ENCODE peak calls at places on chromosomes 13 and 19, in four cellular contexts. S is H1, B is GM12878, W is HepG2. X is an unnamed sample.

GRCh38 chr19:48510421-48511268 is 990 bp downstream of the LMTK3 start:
- DNase-seq in S (peak), B (no peak), W (no peak), X (peak)

GRCh38 chr19:35757231-35757748 is 461 bp upstream of the HSPB6 start:
- DNase-seq in S (no peak), B (no peak), W (peak), X (peak)

GRCh38 chr13:36431204-36432105 is 840 bp upstream of the CCNA1 start:
- DNase-seq in S (no peak), B (no peak), W (no peak), X (no peak)

GRCh38 chr13:21672811-21673591 is 2.1 kb downstream of the FGF9 start:
- DNase-seq in S (no peak), B (no peak), W (no peak), X (no peak)

GRCh38 chr13:74774252-74774651 is 640.0 kb upstream of the KLF12 start:
- DNase-seq in S (no peak), B (no peak), W (no peak), X (no peak)

GRCh38 chr13:28607187-28607955 is 51.6 kb upstream of the POMP start:
- DNase-seq in S (no peak), B (peak), W (no peak), X (no peak)

GRCh38 chr19:10230904-10231623 is at the start of gene S1PR2:
- DNase-seq in S (peak), B (no peak), W (peak), X (peak)

GRCh38 chr13:106133025-106133424 is 402.4 kb downstream of the EFNB2 start:
- DNase-seq in S (no peak), B (no peak), W (no peak), X (no peak)

GRCh38 chr19:3289971-3290569 is 65.6 kb downstream of the CELF5 start:
- DNase-seq in S (no peak), B (no peak), W (no peak), X (no peak)

GRCh38 chr13:76813874-76814273 is 72.3 kb downstream of the KCTD12 start:
- DNase-seq in S (no peak), B (no peak), W (peak), X (no peak)

GRCh38 chr13:39455534-39456175 is 147.3 kb downstream of the LHFPL6 start:
- DNase-seq in S (no peak), B (no peak), W (no peak), X (no peak)

GRCh38 chr13:40777166-40777956 is 6.4 kb upstream of the MRPS31 start:
- DNase-seq in S (no peak), B (no peak), W (peak), X (peak)

GRCh38 chr13:51359352-51359751 is 19.9 kb downstream of the SERPINE3 start:
- DNase-seq in S (no peak), B (no peak), W (no peak), X (no peak)

DNA sequence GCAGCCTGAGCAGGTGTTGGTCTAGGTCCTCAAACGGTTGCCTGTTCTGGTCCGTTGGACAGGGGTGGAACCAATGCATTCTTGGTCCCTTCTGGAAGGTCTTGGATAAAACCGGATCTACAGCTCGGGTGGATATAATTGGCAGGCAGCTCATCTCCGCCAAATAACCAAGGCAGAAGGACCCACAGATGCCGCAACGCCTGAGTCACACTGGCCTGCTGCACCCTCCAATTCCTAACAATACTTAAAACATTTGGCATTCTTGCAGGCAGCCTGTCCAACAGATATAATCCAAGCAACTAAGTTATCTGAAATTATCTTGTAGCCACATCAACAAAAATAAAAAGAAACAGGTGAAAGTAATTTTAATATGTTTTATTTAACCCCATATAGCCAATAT is 59.0 kb upstream of the FGF14 start:
- DNase-seq in S (no peak), B (no peak), W (no peak), X (no peak)
- TF ChIP-seq SP1 in S (no peak), B (no peak), W (no peak), X (no peak)

DNA sequence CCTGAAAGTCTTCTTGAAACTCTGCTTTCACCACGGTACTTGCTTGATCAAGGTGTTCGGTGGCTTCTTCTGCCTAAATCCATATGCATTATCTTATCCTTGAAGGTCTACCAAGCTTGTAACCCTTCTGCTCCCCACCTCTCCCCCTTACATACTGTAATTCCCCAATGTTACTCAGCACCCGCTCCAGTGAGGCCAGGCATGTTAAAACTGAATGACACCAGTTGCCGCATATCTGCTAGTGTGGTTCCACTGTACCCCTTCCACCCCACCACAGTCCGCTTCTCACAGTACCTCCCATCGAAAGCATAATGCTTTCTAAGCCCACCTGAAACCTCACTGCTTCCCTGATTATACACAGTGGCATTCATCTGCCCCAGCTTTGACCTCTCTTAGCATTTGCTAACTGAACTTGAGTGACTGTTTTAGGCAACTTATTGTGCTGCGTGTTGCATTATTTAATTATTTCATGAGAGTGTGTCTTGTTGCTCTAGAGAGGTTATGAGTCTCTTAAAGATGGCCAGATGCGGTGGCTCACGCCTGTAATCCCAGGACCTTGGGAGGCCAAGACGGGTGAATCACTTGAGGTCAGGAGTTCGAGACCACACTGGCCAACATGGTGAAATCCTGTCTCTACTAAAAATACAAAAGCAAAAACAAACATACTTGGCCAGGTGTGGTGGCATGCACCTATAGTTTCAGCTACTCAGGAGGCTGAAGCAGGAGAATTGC is 87.6 kb upstream of the MBNL2 start:
- DNase-seq in S (no peak), B (no peak), W (no peak), X (no peak)
- TF ChIP-seq KDM1A in S (no peak), B (no peak), W (no peak), X (no peak)

GRCh38 chr19:12733369-12733896 is 1.1 kb downstream of the TRIR start:
- DNase-seq in S (no peak), B (no peak), W (peak), X (peak)
- TF ChIP-seq SIN3A in S (no peak), B (no peak), W (no peak), X (peak)

DNA sequence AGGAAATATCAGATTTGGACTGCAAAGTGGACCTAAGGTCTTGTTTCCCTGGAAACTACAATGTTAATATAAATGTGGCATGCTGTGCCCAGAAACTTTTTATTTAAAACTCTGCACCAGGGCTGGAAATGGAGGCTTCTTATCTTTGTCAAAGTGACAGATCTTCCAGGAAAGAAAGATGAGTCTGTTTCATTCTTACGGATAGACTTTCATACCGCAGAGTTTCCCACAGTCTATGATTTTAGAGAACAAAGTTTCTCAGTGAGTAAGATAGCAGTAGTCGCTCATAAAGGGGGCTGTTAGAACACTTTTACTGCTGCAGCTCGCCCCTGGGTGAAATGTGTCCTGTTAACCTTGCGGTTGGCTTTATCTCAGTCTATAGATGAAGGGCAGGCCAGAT is 6.7 kb downstream of the CLEC11A start:
- DNase-seq in S (no peak), B (no peak), W (no peak), X (no peak)
- TF ChIP-seq SP1 in S (no peak), B (no peak), W (no peak), X (no peak)

GRCh38 chr13:23159205-23159586 is 21.6 kb upstream of the SGCG start:
- DNase-seq in S (peak), B (no peak), W (peak), X (peak)
- TF ChIP-seq KDM1A in S (peak), B (no peak), W (no peak), X (no peak)

GRCh38 chr19:38370299-38370698 is 4.1 kb upstream of the PSMD8 start:
- DNase-seq in S (no peak), B (no peak), W (no peak), X (peak)
- TF ChIP-seq SIN3A in S (no peak), B (no peak), W (no peak), X (peak)

GRCh38 chr19:16571283-16571682 is 932 bp downstream of the SLC35E1 start:
- DNase-seq in S (no peak), B (no peak), W (peak), X (no peak)

GRCh38 chr19:16571689-16572331 is 405 bp downstream of the SLC35E1 start:
- DNase-seq in S (peak), B (no peak), W (no peak), X (no peak)

GRCh38 chr19:16572332-16573211 is at the start of gene SLC35E1:
- DNase-seq in S (peak), B (peak), W (peak), X (peak)

GRCh38 chr19:16566702-16567101 is 5.5 kb downstream of the SLC35E1 start:
- DNase-seq in S (no peak), B (no peak), W (no peak), X (no peak)

GRCh38 chr19:16569609-16570320 is 2.5 kb downstream of the SLC35E1 start:
- DNase-seq in S (no peak), B (no peak), W (no peak), X (no peak)
- TF ChIP-seq SP1 in S (no peak), B (no peak), W (no peak), X (no peak)

GRCh38 chr13:100602472-100603142 is 14.0 kb upstream of the GGACT start:
- DNase-seq in S (no peak), B (no peak), W (no peak), X (no peak)
- TF ChIP-seq KDM1A in S (no peak), B (no peak), W (no peak), X (no peak)

GRCh38 chr19:53177986-53178385 is 15.2 kb downstream of the ZNF665 start:
- DNase-seq in S (no peak), B (no peak), W (no peak), X (no peak)

GRCh38 chr19:53183146-53183545 is 10.0 kb downstream of the ZNF665 start:
- DNase-seq in S (no peak), B (no peak), W (no peak), X (no peak)

GRCh38 chr19:53182202-53182601 is 11.0 kb downstream of the ZNF665 start:
- DNase-seq in S (no peak), B (no peak), W (no peak), X (no peak)
- TF ChIP-seq SIN3A in S (no peak), B (no peak), W (no peak), X (no peak)

DNA sequence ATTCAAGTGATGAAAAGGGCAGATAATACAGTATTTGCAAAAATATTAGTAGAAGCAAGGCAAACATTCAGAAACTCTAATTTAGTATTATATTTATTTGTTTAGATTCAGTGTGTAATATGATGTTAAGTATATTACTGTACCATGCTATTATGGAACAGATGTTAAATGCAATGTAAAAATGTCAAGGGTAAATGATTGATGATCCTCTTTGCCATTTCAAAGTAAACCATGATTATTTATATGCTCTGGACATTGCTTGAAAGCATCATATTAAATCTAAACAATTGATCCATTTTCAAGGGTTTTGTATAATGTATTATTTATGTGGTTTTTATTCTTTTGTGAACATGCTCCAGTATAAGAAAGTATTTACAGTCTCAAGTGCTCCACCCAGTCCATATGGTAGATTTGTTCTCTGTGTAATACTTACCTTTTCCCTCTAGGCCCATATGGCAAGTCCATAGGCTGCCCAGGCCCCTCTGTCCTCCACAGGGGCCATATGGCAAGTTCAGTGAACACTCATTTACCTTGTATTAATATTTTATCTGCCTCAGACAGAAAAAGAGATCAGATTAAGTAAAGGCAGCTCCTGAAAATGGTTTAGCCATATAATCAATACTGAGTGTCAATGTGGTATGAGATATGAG is 353.5 kb downstream of the DACH1 start:
- DNase-seq in S (no peak), B (no peak), W (no peak), X (no peak)
- TF ChIP-seq SP1 in S (no peak), B (no peak), W (no peak), X (no peak)